ENCODE peak calls at places on chromosomes 11 and 22, in six cellular contexts. One of them, this sample, is unnamed.

GRCh38 chr11:101049123-101049522 is 80.5 kb downstream of the PGR start:
- DNase-seq in transverse colon: no peak
- DNase-seq in adrenal gland: no peak
- DNase-seq in lower leg skin: no peak
- DNase-seq in GM12865: no peak
- DNase-seq in CD8-positive, alpha-beta memory T cell: no peak
- DNase-seq in this sample: no peak

GRCh38 chr11:33857924-33858323 is 34.0 kb downstream of the LMO2 start:
- DNase-seq in CD8-positive, alpha-beta memory T cell: peak
- DNase-seq in lower leg skin: peak
- DNase-seq in transverse colon: peak
- DNase-seq in GM12865: peak
- DNase-seq in adrenal gland: peak
- DNase-seq in this sample: peak

GRCh38 chr22:31537019-31537535 is 40.7 kb downstream of the SFI1 start:
- DNase-seq in GM12865: peak
- DNase-seq in adrenal gland: no peak
- DNase-seq in CD8-positive, alpha-beta memory T cell: no peak
- DNase-seq in lower leg skin: peak
- DNase-seq in transverse colon: no peak
- DNase-seq in this sample: no peak

GRCh38 chr11:73875840-73876239 is 806 bp downstream of the COA4 start:
- DNase-seq in transverse colon: no peak
- DNase-seq in GM12865: peak
- DNase-seq in CD8-positive, alpha-beta memory T cell: no peak
- DNase-seq in lower leg skin: no peak
- DNase-seq in adrenal gland: no peak
- DNase-seq in this sample: no peak

GRCh38 chr11:130237282-130238006 is 77.3 kb downstream of the ZBTB44 start:
- DNase-seq in adrenal gland: no peak
- DNase-seq in GM12865: peak
- DNase-seq in lower leg skin: no peak
- DNase-seq in transverse colon: no peak
- DNase-seq in CD8-positive, alpha-beta memory T cell: no peak
- DNase-seq in this sample: no peak

GRCh38 chr11:70521475-70522260 is 123.3 kb downstream of the CTTN start:
- DNase-seq in adrenal gland: peak
- DNase-seq in lower leg skin: no peak
- DNase-seq in CD8-positive, alpha-beta memory T cell: peak
- DNase-seq in GM12865: no peak
- DNase-seq in transverse colon: no peak
- DNase-seq in this sample: no peak

GRCh38 chr11:115161876-115162275 is 342.3 kb downstream of the CADM1 start:
- DNase-seq in CD8-positive, alpha-beta memory T cell: no peak
- DNase-seq in adrenal gland: no peak
- DNase-seq in lower leg skin: no peak
- DNase-seq in transverse colon: no peak
- DNase-seq in GM12865: no peak
- DNase-seq in this sample: no peak

GRCh38 chr22:44366372-44367310 is 53.9 kb upstream of the SHISAL1 start:
- DNase-seq in transverse colon: no peak
- DNase-seq in CD8-positive, alpha-beta memory T cell: peak
- DNase-seq in lower leg skin: no peak
- DNase-seq in GM12865: no peak
- DNase-seq in adrenal gland: no peak
- DNase-seq in this sample: peak

GRCh38 chr11:96159968-96160367 is 183.0 kb downstream of the MAML2 start:
- DNase-seq in transverse colon: no peak
- DNase-seq in GM12865: no peak
- DNase-seq in CD8-positive, alpha-beta memory T cell: no peak
- DNase-seq in lower leg skin: no peak
- DNase-seq in adrenal gland: no peak
- DNase-seq in this sample: no peak

GRCh38 chr11:15223318-15223717 is 108.6 kb downstream of the INSC start:
- DNase-seq in adrenal gland: no peak
- DNase-seq in CD8-positive, alpha-beta memory T cell: no peak
- DNase-seq in GM12865: no peak
- DNase-seq in transverse colon: no peak
- DNase-seq in lower leg skin: no peak
- DNase-seq in this sample: no peak

GRCh38 chr11:87878373-87878779 is 296.9 kb downstream of the RAB38 start:
- DNase-seq in transverse colon: no peak
- DNase-seq in adrenal gland: peak
- DNase-seq in CD8-positive, alpha-beta memory T cell: no peak
- DNase-seq in GM12865: peak
- DNase-seq in lower leg skin: no peak
- DNase-seq in this sample: no peak

GRCh38 chr11:66317322-66317765 is 500 bp upstream of the CD248 start:
- DNase-seq in transverse colon: no peak
- DNase-seq in adrenal gland: no peak
- DNase-seq in lower leg skin: no peak
- DNase-seq in GM12865: no peak
- DNase-seq in CD8-positive, alpha-beta memory T cell: peak
- DNase-seq in this sample: no peak

GRCh38 chr22:49302150-49302460 is 525.6 kb downstream of the BRD1 start:
- DNase-seq in transverse colon: no peak
- DNase-seq in lower leg skin: no peak
- DNase-seq in CD8-positive, alpha-beta memory T cell: peak
- DNase-seq in adrenal gland: no peak
- DNase-seq in GM12865: no peak
- DNase-seq in this sample: no peak

GRCh38 chr22:19930537-19931486 is 10.8 kb upstream of the COMT start:
- DNase-seq in lower leg skin: no peak
- DNase-seq in transverse colon: no peak
- DNase-seq in CD8-positive, alpha-beta memory T cell: no peak
- DNase-seq in adrenal gland: no peak
- DNase-seq in GM12865: no peak
- DNase-seq in this sample: no peak

GRCh38 chr11:67062526-67063373 is 6.1 kb downstream of the RHOD start:
- DNase-seq in lower leg skin: no peak
- DNase-seq in transverse colon: no peak
- DNase-seq in adrenal gland: no peak
- DNase-seq in CD8-positive, alpha-beta memory T cell: no peak
- DNase-seq in GM12865: no peak
- DNase-seq in this sample: no peak

GRCh38 chr22:47372596-47373385 is 610.3 kb downstream of the TBC1D22A start:
- DNase-seq in transverse colon: no peak
- DNase-seq in lower leg skin: peak
- DNase-seq in CD8-positive, alpha-beta memory T cell: no peak
- DNase-seq in adrenal gland: no peak
- DNase-seq in GM12865: no peak
- DNase-seq in this sample: peak

GRCh38 chr22:36015806-36016519 is 12.7 kb downstream of the RBFOX2 start:
- DNase-seq in CD8-positive, alpha-beta memory T cell: no peak
- DNase-seq in lower leg skin: no peak
- DNase-seq in adrenal gland: no peak
- DNase-seq in transverse colon: no peak
- DNase-seq in GM12865: no peak
- DNase-seq in this sample: no peak

GRCh38 chr11:131899954-131900580 is 529.7 kb downstream of the NTM start:
- DNase-seq in CD8-positive, alpha-beta memory T cell: no peak
- DNase-seq in GM12865: peak
- DNase-seq in adrenal gland: no peak
- DNase-seq in lower leg skin: no peak
- DNase-seq in transverse colon: no peak
- DNase-seq in this sample: no peak

GRCh38 chr22:18033204-18033998 is 9.0 kb upstream of the MICAL3 start:
- DNase-seq in transverse colon: no peak
- DNase-seq in lower leg skin: peak
- DNase-seq in CD8-positive, alpha-beta memory T cell: no peak
- DNase-seq in GM12865: no peak
- DNase-seq in adrenal gland: no peak
- DNase-seq in this sample: no peak

GRCh38 chr22:23834830-23835772 is 3.7 kb downstream of the DERL3 start:
- DNase-seq in adrenal gland: no peak
- DNase-seq in lower leg skin: no peak
- DNase-seq in transverse colon: peak
- DNase-seq in GM12865: no peak
- DNase-seq in CD8-positive, alpha-beta memory T cell: no peak
- DNase-seq in this sample: peak

GRCh38 chr11:85845052-85845631 is 10.0 kb upstream of the CCDC83 start:
- DNase-seq in adrenal gland: no peak
- DNase-seq in transverse colon: no peak
- DNase-seq in GM12865: no peak
- DNase-seq in CD8-positive, alpha-beta memory T cell: no peak
- DNase-seq in lower leg skin: no peak
- DNase-seq in this sample: no peak

GRCh38 chr11:48004456-48004855 is 24.1 kb downstream of the PTPRJ start:
- DNase-seq in lower leg skin: no peak
- DNase-seq in adrenal gland: no peak
- DNase-seq in transverse colon: no peak
- DNase-seq in CD8-positive, alpha-beta memory T cell: no peak
- DNase-seq in GM12865: no peak
- DNase-seq in this sample: no peak

GRCh38 chr22:49800408-49801238 is 27.1 kb downstream of the BRD1 start:
- DNase-seq in transverse colon: no peak
- DNase-seq in GM12865: no peak
- DNase-seq in adrenal gland: no peak
- DNase-seq in lower leg skin: no peak
- DNase-seq in CD8-positive, alpha-beta memory T cell: no peak
- DNase-seq in this sample: no peak

GRCh38 chr11:12691473-12691872 is 17.3 kb downstream of the TEAD1 start:
- DNase-seq in CD8-positive, alpha-beta memory T cell: no peak
- DNase-seq in GM12865: no peak
- DNase-seq in lower leg skin: no peak
- DNase-seq in transverse colon: no peak
- DNase-seq in adrenal gland: no peak
- DNase-seq in this sample: no peak

GRCh38 chr11:12694182-12694531 is 19.9 kb downstream of the TEAD1 start:
- DNase-seq in adrenal gland: no peak
- DNase-seq in lower leg skin: no peak
- DNase-seq in CD8-positive, alpha-beta memory T cell: no peak
- DNase-seq in GM12865: peak
- DNase-seq in transverse colon: peak
- DNase-seq in this sample: no peak

GRCh38 chr11:12693485-12694181 is 19.4 kb downstream of the TEAD1 start:
- DNase-seq in GM12865: peak
- DNase-seq in CD8-positive, alpha-beta memory T cell: no peak
- DNase-seq in adrenal gland: peak
- DNase-seq in transverse colon: peak
- DNase-seq in lower leg skin: no peak
- DNase-seq in this sample: no peak

GRCh38 chr11:12692238-12693074 is 18.2 kb downstream of the TEAD1 start:
- DNase-seq in CD8-positive, alpha-beta memory T cell: no peak
- DNase-seq in transverse colon: peak
- DNase-seq in lower leg skin: peak
- DNase-seq in GM12865: no peak
- DNase-seq in adrenal gland: peak
- DNase-seq in this sample: peak

DNA sequence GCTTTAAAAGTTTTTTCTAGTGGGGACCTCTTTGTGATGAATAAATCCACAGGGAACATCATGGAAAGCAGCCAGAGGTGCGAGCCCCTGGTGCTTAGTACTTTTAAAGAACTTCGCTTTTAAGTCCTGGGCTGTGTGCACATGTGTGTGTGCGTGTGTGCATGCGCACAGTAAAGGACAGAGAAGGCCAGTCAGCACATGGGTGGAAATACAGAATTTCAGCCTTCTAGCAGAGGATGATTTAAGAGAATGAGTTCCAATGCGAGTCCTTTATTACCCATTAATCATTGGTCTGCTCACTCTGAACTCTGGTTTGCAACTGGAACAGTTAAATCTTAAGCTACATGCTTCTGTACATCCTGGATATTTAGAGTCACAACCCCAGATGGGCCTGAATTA is 18.9 kb downstream of the TEAD1 start:
- DNase-seq in adrenal gland: no peak
- DNase-seq in GM12865: no peak
- DNase-seq in transverse colon: no peak
- DNase-seq in CD8-positive, alpha-beta memory T cell: no peak
- DNase-seq in lower leg skin: no peak
- DNase-seq in this sample: no peak
- H3K4me3 ChIP-seq in adrenal gland: no peak
- H3K4me3 ChIP-seq in GM12865: no peak
- H3K4me3 ChIP-seq in transverse colon: peak
- H3K4me3 ChIP-seq in CD8-positive, alpha-beta memory T cell: no peak
- H3K4me3 ChIP-seq in lower leg skin: no peak
- H3K4me3 ChIP-seq in this sample: peak

GRCh38 chr11:22666700-22667439 is 459 bp downstream of the GAS2 start:
- DNase-seq in transverse colon: peak
- DNase-seq in CD8-positive, alpha-beta memory T cell: no peak
- DNase-seq in lower leg skin: no peak
- DNase-seq in adrenal gland: no peak
- DNase-seq in GM12865: peak
- DNase-seq in this sample: no peak
- H3K4me3 ChIP-seq in transverse colon: peak
- H3K4me3 ChIP-seq in CD8-positive, alpha-beta memory T cell: no peak
- H3K4me3 ChIP-seq in lower leg skin: no peak
- H3K4me3 ChIP-seq in adrenal gland: no peak
- H3K4me3 ChIP-seq in GM12865: peak
- H3K4me3 ChIP-seq in this sample: peak

DNA sequence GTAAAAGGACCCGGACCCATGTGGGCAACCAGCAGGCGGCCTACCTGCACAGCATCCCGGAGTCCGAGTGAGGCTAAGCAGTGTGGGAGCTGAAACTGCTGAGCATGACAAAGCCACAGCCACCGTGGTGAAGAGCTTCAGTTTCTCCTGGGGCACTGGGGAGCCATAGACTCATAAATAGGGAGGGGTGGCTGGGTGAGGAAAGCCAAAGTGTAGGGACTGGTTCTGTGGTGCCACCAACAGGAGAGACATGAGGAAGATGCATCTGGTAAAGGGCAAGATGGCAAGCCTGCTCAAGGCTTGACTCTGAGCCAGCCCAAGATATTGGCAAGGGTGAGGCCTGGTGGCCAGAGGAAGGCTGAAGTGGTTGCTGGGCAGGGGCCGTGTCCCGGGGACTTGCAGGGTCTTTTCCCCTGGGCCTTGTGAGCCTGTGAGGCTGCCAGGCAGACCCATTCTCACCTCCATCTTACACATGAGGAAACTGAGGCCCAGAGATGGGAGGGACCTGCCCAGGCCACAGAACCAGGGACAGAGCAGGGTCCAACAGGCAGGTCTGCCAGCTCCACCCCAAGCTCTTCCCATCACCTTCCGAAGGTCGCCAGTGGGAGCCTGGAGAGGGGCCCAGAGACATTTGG is 30.4 kb downstream of the CYTH4 start:
- DNase-seq in adrenal gland: no peak
- DNase-seq in lower leg skin: no peak
- DNase-seq in CD8-positive, alpha-beta memory T cell: no peak
- DNase-seq in GM12865: no peak
- DNase-seq in transverse colon: no peak
- DNase-seq in this sample: no peak
- H3K4me3 ChIP-seq in adrenal gland: no peak
- H3K4me3 ChIP-seq in lower leg skin: no peak
- H3K4me3 ChIP-seq in CD8-positive, alpha-beta memory T cell: no peak
- H3K4me3 ChIP-seq in GM12865: no peak
- H3K4me3 ChIP-seq in transverse colon: no peak
- H3K4me3 ChIP-seq in this sample: no peak

DNA sequence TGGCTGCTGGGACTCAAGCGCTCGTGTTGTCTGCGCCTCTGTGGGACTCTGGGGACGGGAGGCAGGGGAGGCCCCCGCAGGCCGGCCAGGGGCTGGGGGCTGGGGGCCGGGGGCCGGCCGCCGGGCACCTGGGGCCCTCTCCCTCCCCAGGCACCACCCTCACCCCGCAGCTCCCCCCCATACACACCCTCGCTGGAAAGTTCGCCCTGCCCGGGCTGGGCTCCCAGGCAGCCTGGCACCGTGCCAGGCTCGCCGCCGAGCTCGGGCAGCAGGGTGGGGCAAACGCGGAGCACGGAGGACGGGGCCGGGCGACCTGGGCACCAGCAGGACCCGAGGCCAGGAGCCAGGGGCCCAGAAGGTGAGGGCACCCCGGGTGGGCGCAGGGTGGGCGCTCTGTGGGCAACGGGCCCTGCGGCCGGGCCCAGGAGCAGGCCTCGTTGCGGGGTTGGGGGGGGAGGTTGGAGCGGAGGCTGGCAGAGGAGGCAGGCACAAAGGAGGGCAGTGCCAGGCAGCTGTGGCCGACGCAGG is 76.7 kb upstream of the WNT7B start:
- DNase-seq in lower leg skin: peak
- DNase-seq in adrenal gland: peak
- DNase-seq in transverse colon: peak
- DNase-seq in GM12865: peak
- DNase-seq in CD8-positive, alpha-beta memory T cell: peak
- DNase-seq in this sample: peak
- H3K4me3 ChIP-seq in lower leg skin: peak
- H3K4me3 ChIP-seq in adrenal gland: peak
- H3K4me3 ChIP-seq in transverse colon: peak
- H3K4me3 ChIP-seq in GM12865: peak
- H3K4me3 ChIP-seq in CD8-positive, alpha-beta memory T cell: peak
- H3K4me3 ChIP-seq in this sample: peak